ENCODE peak calls at places on chromosomes 1 and 21, in five cellular contexts. One of them, this sample, is unnamed. For H3K4me1, the result is how much of the 10 kb centered on the place peaks cover.

GRCh38 chr21:43193651-43194302 is 25.0 kb downstream of the CRYAA start:
- DNase-seq in aorta: peak
- DNase-seq in CD8-positive, alpha-beta T cell: no peak
- DNase-seq in right atrium auricular region: no peak
- DNase-seq in hepatocyte: peak
- DNase-seq in this sample: peak

GRCh38 chr1:6614019-6614952 is 755 bp downstream of the PHF13 start:
- DNase-seq in CD8-positive, alpha-beta T cell: peak
- DNase-seq in aorta: peak
- DNase-seq in right atrium auricular region: no peak
- DNase-seq in hepatocyte: peak
- DNase-seq in this sample: peak

GRCh38 chr1:174818014-174818616 is 181.6 kb upstream of the CACYBP start:
- DNase-seq in hepatocyte: no peak
- DNase-seq in aorta: no peak
- DNase-seq in CD8-positive, alpha-beta T cell: no peak
- DNase-seq in right atrium auricular region: no peak
- DNase-seq in this sample: no peak

GRCh38 chr1:213669964-213670691 is 317.6 kb upstream of the PROX1 start:
- DNase-seq in right atrium auricular region: no peak
- DNase-seq in aorta: no peak
- DNase-seq in hepatocyte: no peak
- DNase-seq in CD8-positive, alpha-beta T cell: peak
- DNase-seq in this sample: no peak

GRCh38 chr1:2108877-2109580 is 58.8 kb downstream of the PRKCZ start:
- DNase-seq in hepatocyte: no peak
- DNase-seq in aorta: peak
- DNase-seq in CD8-positive, alpha-beta T cell: no peak
- DNase-seq in right atrium auricular region: no peak
- DNase-seq in this sample: no peak

GRCh38 chr1:182783068-182783467 is 6.5 kb upstream of the NPL start:
- DNase-seq in CD8-positive, alpha-beta T cell: no peak
- DNase-seq in right atrium auricular region: no peak
- DNase-seq in hepatocyte: no peak
- DNase-seq in aorta: no peak
- DNase-seq in this sample: no peak

GRCh38 chr1:33295023-33295422 is 25.9 kb downstream of the A3GALT2 start:
- DNase-seq in aorta: peak
- DNase-seq in right atrium auricular region: no peak
- DNase-seq in hepatocyte: no peak
- DNase-seq in CD8-positive, alpha-beta T cell: no peak
- DNase-seq in this sample: no peak

GRCh38 chr1:229753764-229754553 is 127.9 kb downstream of the URB2 start:
- DNase-seq in CD8-positive, alpha-beta T cell: no peak
- DNase-seq in right atrium auricular region: no peak
- DNase-seq in aorta: peak
- DNase-seq in hepatocyte: peak
- DNase-seq in this sample: no peak

GRCh38 chr1:213418268-213419068 is 367.4 kb downstream of the RPS6KC1 start:
- DNase-seq in right atrium auricular region: no peak
- DNase-seq in hepatocyte: no peak
- DNase-seq in CD8-positive, alpha-beta T cell: no peak
- DNase-seq in aorta: no peak
- DNase-seq in this sample: no peak

GRCh38 chr1:162612606-162613400 is 19.5 kb upstream of the DDR2 start:
- DNase-seq in right atrium auricular region: peak
- DNase-seq in aorta: no peak
- DNase-seq in CD8-positive, alpha-beta T cell: no peak
- DNase-seq in hepatocyte: no peak
- DNase-seq in this sample: no peak

GRCh38 chr1:61497013-61497412 is 227.9 kb downstream of the TM2D1 start:
- DNase-seq in aorta: no peak
- DNase-seq in hepatocyte: no peak
- DNase-seq in CD8-positive, alpha-beta T cell: no peak
- DNase-seq in right atrium auricular region: no peak
- DNase-seq in this sample: no peak

GRCh38 chr1:61956774-61957173 is 214.5 kb downstream of the PATJ start:
- DNase-seq in hepatocyte: no peak
- DNase-seq in right atrium auricular region: no peak
- DNase-seq in aorta: no peak
- DNase-seq in CD8-positive, alpha-beta T cell: no peak
- DNase-seq in this sample: no peak

GRCh38 chr1:63148825-63149645 is 173.3 kb upstream of the FOXD3 start:
- DNase-seq in aorta: no peak
- DNase-seq in hepatocyte: peak
- DNase-seq in CD8-positive, alpha-beta T cell: no peak
- DNase-seq in right atrium auricular region: no peak
- DNase-seq in this sample: no peak

GRCh38 chr1:234408757-234409156 is 35.5 kb downstream of the COA6 start:
- DNase-seq in right atrium auricular region: no peak
- DNase-seq in CD8-positive, alpha-beta T cell: peak
- DNase-seq in aorta: no peak
- DNase-seq in hepatocyte: no peak
- DNase-seq in this sample: no peak

GRCh38 chr1:184541537-184542152 is 154.8 kb downstream of the C1orf21 start:
- DNase-seq in hepatocyte: no peak
- DNase-seq in aorta: no peak
- DNase-seq in CD8-positive, alpha-beta T cell: no peak
- DNase-seq in right atrium auricular region: no peak
- DNase-seq in this sample: no peak

GRCh38 chr21:44285547-44285992 is at the start of gene AIRE:
- DNase-seq in right atrium auricular region: no peak
- DNase-seq in hepatocyte: peak
- DNase-seq in aorta: no peak
- DNase-seq in CD8-positive, alpha-beta T cell: no peak
- DNase-seq in this sample: no peak

GRCh38 chr1:26016944-26017545 is 4.5 kb upstream of the EXTL1 start:
- DNase-seq in CD8-positive, alpha-beta T cell: peak
- DNase-seq in aorta: no peak
- DNase-seq in right atrium auricular region: no peak
- DNase-seq in hepatocyte: no peak
- DNase-seq in this sample: no peak

GRCh38 chr1:10682114-10682445 is 114.4 kb downstream of the CASZ1 start:
- DNase-seq in aorta: no peak
- DNase-seq in right atrium auricular region: no peak
- DNase-seq in CD8-positive, alpha-beta T cell: no peak
- DNase-seq in hepatocyte: no peak
- DNase-seq in this sample: no peak

GRCh38 chr1:52323731-52324130 is 42.3 kb downstream of the CC2D1B start:
- DNase-seq in CD8-positive, alpha-beta T cell: no peak
- DNase-seq in aorta: no peak
- DNase-seq in hepatocyte: no peak
- DNase-seq in right atrium auricular region: no peak
- DNase-seq in this sample: no peak

GRCh38 chr1:72891976-72892375 is 609.6 kb upstream of the NEGR1 start:
- DNase-seq in hepatocyte: no peak
- DNase-seq in CD8-positive, alpha-beta T cell: no peak
- DNase-seq in aorta: no peak
- DNase-seq in right atrium auricular region: no peak
- DNase-seq in this sample: no peak

GRCh38 chr1:64917328-64917861 is 49.0 kb downstream of the JAK1 start:
- DNase-seq in hepatocyte: peak
- DNase-seq in CD8-positive, alpha-beta T cell: no peak
- DNase-seq in right atrium auricular region: peak
- DNase-seq in aorta: no peak
- DNase-seq in this sample: peak

GRCh38 chr1:177286396-177286795 is 115.6 kb downstream of the BRINP2 start:
- DNase-seq in hepatocyte: no peak
- DNase-seq in CD8-positive, alpha-beta T cell: no peak
- DNase-seq in right atrium auricular region: no peak
- DNase-seq in aorta: no peak
- DNase-seq in this sample: no peak

GRCh38 chr21:45416619-45417018 is 11.7 kb downstream of the COL18A1 start:
- DNase-seq in hepatocyte: peak
- DNase-seq in CD8-positive, alpha-beta T cell: no peak
- DNase-seq in aorta: peak
- DNase-seq in right atrium auricular region: no peak
- DNase-seq in this sample: no peak

GRCh38 chr1:116375884-116376733 is 3.1 kb downstream of the ATP1A1 start:
- DNase-seq in right atrium auricular region: peak
- DNase-seq in aorta: peak
- DNase-seq in hepatocyte: peak
- DNase-seq in CD8-positive, alpha-beta T cell: peak
- DNase-seq in this sample: peak

GRCh38 chr1:21292991-21293536 is 2.8 kb upstream of the ECE1 start:
- DNase-seq in hepatocyte: no peak
- DNase-seq in right atrium auricular region: no peak
- DNase-seq in CD8-positive, alpha-beta T cell: peak
- DNase-seq in aorta: no peak
- DNase-seq in this sample: no peak

GRCh38 chr1:114250683-114251572 is 97.3 kb upstream of the SYT6 start:
- DNase-seq in right atrium auricular region: peak
- DNase-seq in aorta: no peak
- DNase-seq in CD8-positive, alpha-beta T cell: no peak
- DNase-seq in hepatocyte: no peak
- DNase-seq in this sample: no peak

GRCh38 chr1:10521537-10522157 is 46.9 kb downstream of the PEX14 start:
- DNase-seq in hepatocyte: no peak
- DNase-seq in aorta: no peak
- DNase-seq in right atrium auricular region: no peak
- DNase-seq in CD8-positive, alpha-beta T cell: no peak
- DNase-seq in this sample: no peak

GRCh38 chr1:41900611-41901444 is 17.9 kb downstream of the HIVEP3 start:
- DNase-seq in aorta: no peak
- DNase-seq in hepatocyte: peak
- DNase-seq in right atrium auricular region: no peak
- DNase-seq in CD8-positive, alpha-beta T cell: no peak
- DNase-seq in this sample: no peak

GRCh38 chr1:53967409-53968124 is 21.4 kb downstream of the LRRC42 start:
- DNase-seq in hepatocyte: no peak
- DNase-seq in aorta: no peak
- DNase-seq in right atrium auricular region: no peak
- DNase-seq in CD8-positive, alpha-beta T cell: no peak
- DNase-seq in this sample: no peak

GRCh38 chr1:206631085-206631509 is 4.2 kb upstream of the DYRK3 start:
- DNase-seq in hepatocyte: peak
- DNase-seq in CD8-positive, alpha-beta T cell: no peak
- DNase-seq in right atrium auricular region: peak
- DNase-seq in aorta: no peak
- DNase-seq in this sample: peak

GRCh38 chr1:107220036-107220435 is 79.2 kb downstream of the NTNG1 start:
- DNase-seq in right atrium auricular region: no peak
- DNase-seq in hepatocyte: no peak
- DNase-seq in CD8-positive, alpha-beta T cell: no peak
- DNase-seq in aorta: no peak
- DNase-seq in this sample: no peak

GRCh38 chr1:162191396-162192322 is 122.2 kb downstream of the NOS1AP start:
- DNase-seq in right atrium auricular region: no peak
- DNase-seq in aorta: no peak
- DNase-seq in hepatocyte: no peak
- DNase-seq in CD8-positive, alpha-beta T cell: no peak
- DNase-seq in this sample: no peak

GRCh38 chr1:63612564-63612963 is 19.4 kb downstream of the PGM1 start:
- DNase-seq in hepatocyte: peak
- DNase-seq in aorta: no peak
- DNase-seq in CD8-positive, alpha-beta T cell: no peak
- DNase-seq in right atrium auricular region: no peak
- DNase-seq in this sample: no peak

GRCh38 chr1:240936911-240937668 is 325.1 kb upstream of the GREM2 start:
- DNase-seq in aorta: no peak
- DNase-seq in right atrium auricular region: no peak
- DNase-seq in hepatocyte: no peak
- DNase-seq in CD8-positive, alpha-beta T cell: no peak
- DNase-seq in this sample: no peak

GRCh38 chr1:64981602-64981981 is 15.2 kb upstream of the JAK1 start:
- DNase-seq in aorta: no peak
- DNase-seq in right atrium auricular region: no peak
- DNase-seq in hepatocyte: no peak
- DNase-seq in CD8-positive, alpha-beta T cell: no peak
- DNase-seq in this sample: no peak

GRCh38 chr1:46446646-46447498 is 42.8 kb upstream of the DMBX1 start:
- DNase-seq in hepatocyte: peak
- DNase-seq in aorta: peak
- DNase-seq in right atrium auricular region: peak
- DNase-seq in CD8-positive, alpha-beta T cell: peak
- DNase-seq in this sample: peak

DNA sequence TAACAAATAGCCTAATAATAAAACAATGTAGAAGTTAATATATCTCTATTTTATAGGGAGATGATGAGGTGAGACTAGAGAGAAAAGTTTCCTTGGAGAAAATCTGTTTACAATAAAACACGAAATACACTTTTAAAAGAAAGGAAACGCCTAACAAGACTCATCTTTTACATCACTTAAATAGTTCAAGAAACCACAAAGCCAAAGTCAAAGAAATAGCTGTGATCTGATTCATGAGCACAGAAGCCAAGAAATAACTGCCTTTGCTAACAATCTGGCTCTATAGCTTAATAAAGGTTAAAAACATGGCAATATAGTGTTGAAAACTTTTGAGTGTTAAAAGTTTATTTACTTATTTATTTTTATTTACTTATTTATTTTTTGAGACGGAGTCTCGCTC is 61.5 kb downstream of the TOR3A start:
- DNase-seq in aorta: no peak
- DNase-seq in hepatocyte: peak
- DNase-seq in CD8-positive, alpha-beta T cell: no peak
- DNase-seq in right atrium auricular region: no peak
- DNase-seq in this sample: no peak
- H3K4me3 ChIP-seq in aorta: no peak
- H3K4me3 ChIP-seq in hepatocyte: no peak
- H3K4me3 ChIP-seq in CD8-positive, alpha-beta T cell: no peak
- H3K4me3 ChIP-seq in right atrium auricular region: no peak
- H3K4me3 ChIP-seq in this sample: no peak

GRCh38 chr1:36389960-36390359 is 4.2 kb upstream of the STK40 start:
- DNase-seq in aorta: peak
- DNase-seq in CD8-positive, alpha-beta T cell: no peak
- DNase-seq in right atrium auricular region: no peak
- DNase-seq in hepatocyte: no peak
- DNase-seq in this sample: no peak
- H3K4me1 ChIP-seq in aorta: under half
- H3K4me1 ChIP-seq in CD8-positive, alpha-beta T cell: under half
- H3K4me1 ChIP-seq in right atrium auricular region: under half
- H3K4me1 ChIP-seq in hepatocyte: under half
- H3K4me1 ChIP-seq in this sample: under half

DNA sequence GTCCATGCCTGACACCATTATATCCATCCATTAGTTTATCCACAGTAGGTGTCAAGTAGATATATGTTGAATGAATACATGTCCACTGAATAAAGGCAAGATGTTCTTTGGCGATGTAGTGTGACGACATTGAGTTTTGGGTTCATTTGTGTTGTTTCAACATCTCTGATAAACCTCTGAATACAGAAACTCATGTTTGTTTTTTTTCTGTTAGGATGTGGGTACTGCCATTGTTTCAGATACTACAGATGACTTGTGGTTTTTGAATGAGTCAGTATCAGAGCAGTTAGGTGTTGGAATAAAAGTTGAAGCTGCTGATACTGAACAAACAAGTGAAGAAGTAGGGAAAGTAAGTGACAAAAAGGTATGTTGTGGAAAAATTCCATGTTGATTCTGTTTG is 28.1 kb downstream of the MDM4 start:
- DNase-seq in right atrium auricular region: no peak
- DNase-seq in hepatocyte: no peak
- DNase-seq in aorta: no peak
- DNase-seq in CD8-positive, alpha-beta T cell: no peak
- DNase-seq in this sample: no peak
- H3K4me3 ChIP-seq in right atrium auricular region: no peak
- H3K4me3 ChIP-seq in hepatocyte: no peak
- H3K4me3 ChIP-seq in aorta: no peak
- H3K4me3 ChIP-seq in CD8-positive, alpha-beta T cell: no peak
- H3K4me3 ChIP-seq in this sample: no peak

GRCh38 chr1:145987926-145988325 is 8.5 kb downstream of the TXNIP start:
- DNase-seq in aorta: no peak
- DNase-seq in CD8-positive, alpha-beta T cell: no peak
- DNase-seq in hepatocyte: no peak
- DNase-seq in right atrium auricular region: no peak
- DNase-seq in this sample: no peak
- H3K4me1 ChIP-seq in aorta: under half
- H3K4me1 ChIP-seq in CD8-positive, alpha-beta T cell: half or more
- H3K4me1 ChIP-seq in hepatocyte: under half
- H3K4me1 ChIP-seq in right atrium auricular region: half or more
- H3K4me1 ChIP-seq in this sample: under half